ENCODE peak calls at places on chromosomes 12 and 14, in ten cellular contexts. F is neural crest cell; K is NCI-H774; R is activated CD8-positive, alpha-beta memory T cell treated with anti-CD3 and anti-CD28 coated beads for 24 hours; Y is HTR-8/SVneo; T is kidney glomerular epithelial cell; V is mesothelial cell of epicardium; L is AG09309; A is pancreas; I is COR-L47. U is an unnamed sample.

GRCh38 chr12:33770652-33771051 is 251.6 kb upstream of the ALG10 start:
- DNase-seq in L (no peak), Y (no peak), T (no peak), R (no peak), I (no peak), V (no peak), A (no peak), F (no peak), K (no peak), U (no peak)

GRCh38 chr12:104182144-104182543 is 33.4 kb upstream of the TXNRD1 start:
- DNase-seq in R (no peak), L (peak), V (no peak), F (no peak), A (peak), Y (no peak), K (no peak), I (no peak), T (no peak), U (peak)

GRCh38 chr12:130508318-130508717 is 170.6 kb downstream of the PIWIL1 start:
- DNase-seq in F (no peak), T (no peak), V (no peak), L (no peak), I (no peak), R (no peak), K (no peak), A (no peak), Y (no peak), U (no peak)

GRCh38 chr12:50984899-50985298 is 32.6 kb downstream of the HIGD1C start:
- DNase-seq in F (no peak), V (no peak), Y (no peak), I (no peak), R (no peak), T (no peak), K (no peak), L (no peak), A (no peak), U (no peak)

GRCh38 chr12:47808574-47809380 is 10.9 kb downstream of the HDAC7 start:
- DNase-seq in Y (no peak), V (no peak), F (no peak), I (no peak), T (no peak), L (no peak), K (no peak), A (peak), R (peak), U (no peak)

GRCh38 chr14:85934123-85934885 is 404.4 kb downstream of the FLRT2 start:
- DNase-seq in F (no peak), R (peak), K (peak), L (no peak), Y (peak), I (peak), V (no peak), T (no peak), A (no peak), U (no peak)

GRCh38 chr12:125193798-125194562 is 128.7 kb downstream of the AACS start:
- DNase-seq in R (no peak), V (no peak), T (peak), Y (peak), L (no peak), F (no peak), K (no peak), I (peak), A (no peak), U (no peak)

GRCh38 chr14:59282366-59282765 is 93.9 kb downstream of the DAAM1 start:
- DNase-seq in A (no peak), L (no peak), Y (no peak), V (no peak), I (no peak), F (no peak), T (no peak), K (no peak), R (no peak), U (no peak)

GRCh38 chr12:117356048-117356447 is 5.4 kb downstream of the NOS1 start:
- DNase-seq in Y (no peak), I (no peak), R (no peak), V (no peak), A (no peak), T (no peak), K (no peak), L (no peak), F (no peak), U (no peak)

GRCh38 chr12:56628671-56629458 is 1.3 kb downstream of the BAZ2A start:
- DNase-seq in I (peak), F (peak), A (peak), T (peak), Y (no peak), V (peak), L (peak), K (peak), R (peak), U (peak)

GRCh38 chr14:31449971-31450610 is 7.2 kb downstream of the DTD2 start:
- DNase-seq in L (no peak), I (peak), K (peak), R (no peak), A (no peak), T (no peak), Y (peak), V (no peak), F (no peak), U (no peak)

GRCh38 chr14:51422704-51423103 is 182.7 kb downstream of the TMX1 start:
- DNase-seq in Y (no peak), I (no peak), F (no peak), A (no peak), K (no peak), V (no peak), T (no peak), R (no peak), L (no peak), U (no peak)

GRCh38 chr12:53825246-53826081 is 73.7 kb upstream of the CISTR start:
- DNase-seq in R (no peak), Y (no peak), A (no peak), V (no peak), L (no peak), K (peak), T (no peak), I (no peak), F (no peak), U (no peak)

GRCh38 chr14:95943699-95944098 is 67.1 kb downstream of the TUNAR start:
- DNase-seq in A (no peak), F (peak), V (no peak), I (peak), Y (no peak), T (no peak), R (no peak), K (no peak), L (no peak), U (no peak)

GRCh38 chr14:68291820-68292219 is 472.2 kb downstream of the RAD51B start:
- DNase-seq in K (no peak), V (no peak), A (no peak), R (no peak), Y (peak), L (no peak), F (no peak), I (no peak), T (no peak), U (peak)

GRCh38 chr12:70719084-70719483 is 81.9 kb upstream of the PTPRB start:
- DNase-seq in I (no peak), Y (no peak), L (no peak), F (no peak), V (no peak), R (no peak), A (no peak), K (no peak), T (no peak), U (no peak)

GRCh38 chr12:15787801-15788200 is 1.4 kb downstream of the EPS8 start:
- DNase-seq in R (no peak), L (no peak), Y (no peak), A (no peak), K (no peak), F (no peak), V (no peak), T (no peak), I (no peak), U (no peak)